ENCODE peak calls at places on chromosome 18, in five cellular contexts. One of them, this sample, is unnamed.

GRCh38 chr18:75214766-75215515 is 4.3 kb downstream of the TSHZ1 start:
- DNase-seq in NT2/D1: no peak
- DNase-seq in HepG2: peak; percentile 20
- DNase-seq in H1: no peak
- DNase-seq in GM12878: no peak
- DNase-seq in this sample: no peak

GRCh38 chr18:27871731-27872130 is 305.2 kb downstream of the CDH2 start:
- DNase-seq in GM12878: no peak
- DNase-seq in HepG2: no peak
- DNase-seq in NT2/D1: no peak
- DNase-seq in H1: no peak
- DNase-seq in this sample: no peak

GRCh38 chr18:50127516-50128229 is 67.3 kb downstream of the MYO5B start:
- DNase-seq in NT2/D1: no peak
- DNase-seq in HepG2: no peak
- DNase-seq in GM12878: no peak
- DNase-seq in H1: no peak
- DNase-seq in this sample: no peak

GRCh38 chr18:41121116-41121826 is 833.8 kb upstream of the PIK3C3 start:
- DNase-seq in GM12878: no peak
- DNase-seq in H1: no peak
- DNase-seq in NT2/D1: no peak
- DNase-seq in HepG2: no peak
- DNase-seq in this sample: no peak

GRCh38 chr18:11096411-11096810 is 53.0 kb downstream of the PIEZO2 start:
- DNase-seq in HepG2: no peak
- DNase-seq in NT2/D1: no peak
- DNase-seq in H1: no peak
- DNase-seq in GM12878: no peak
- DNase-seq in this sample: no peak

GRCh38 chr18:43159091-43159490 is 43.6 kb upstream of the RIT2 start:
- DNase-seq in H1: no peak
- DNase-seq in NT2/D1: no peak
- DNase-seq in GM12878: no peak
- DNase-seq in HepG2: no peak
- DNase-seq in this sample: no peak

GRCh38 chr18:46676162-46676830 is 19.3 kb upstream of the LOXHD1 start:
- DNase-seq in HepG2: no peak
- DNase-seq in NT2/D1: peak; percentile 70
- DNase-seq in GM12878: no peak
- DNase-seq in H1: no peak
- DNase-seq in this sample: no peak

GRCh38 chr18:22311301-22311700 is 106.4 kb downstream of the CTAGE1 start:
- DNase-seq in H1: no peak
- DNase-seq in HepG2: no peak
- DNase-seq in GM12878: no peak
- DNase-seq in NT2/D1: no peak
- DNase-seq in this sample: no peak

GRCh38 chr18:76487782-76488181 is 7.3 kb downstream of the ZNF516 start:
- DNase-seq in HepG2: no peak
- DNase-seq in H1: no peak
- DNase-seq in NT2/D1: no peak
- DNase-seq in GM12878: no peak
- DNase-seq in this sample: no peak

GRCh38 chr18:62863629-62864028 is 148.3 kb downstream of the PHLPP1 start:
- DNase-seq in NT2/D1: no peak
- DNase-seq in GM12878: no peak
- DNase-seq in HepG2: no peak
- DNase-seq in H1: no peak
- DNase-seq in this sample: no peak

GRCh38 chr18:49920731-49921130 is 107.4 kb upstream of the ACAA2 start:
- DNase-seq in GM12878: no peak
- DNase-seq in HepG2: no peak
- DNase-seq in H1: no peak
- DNase-seq in NT2/D1: no peak
- DNase-seq in this sample: no peak

GRCh38 chr18:23752796-23753195 is 63.5 kb downstream of the LAMA3 start:
- DNase-seq in H1: no peak
- DNase-seq in GM12878: no peak
- DNase-seq in HepG2: no peak
- DNase-seq in NT2/D1: no peak
- DNase-seq in this sample: no peak

GRCh38 chr18:63142502-63143045 is 177.0 kb downstream of the BCL2 start:
- DNase-seq in GM12878: no peak
- DNase-seq in HepG2: no peak
- DNase-seq in NT2/D1: no peak
- DNase-seq in H1: no peak
- DNase-seq in this sample: no peak

GRCh38 chr18:48833701-48834394 is 116.9 kb downstream of the SMAD7 start:
- DNase-seq in GM12878: no peak
- DNase-seq in HepG2: no peak
- DNase-seq in H1: no peak
- DNase-seq in NT2/D1: no peak
- DNase-seq in this sample: no peak

GRCh38 chr18:75178376-75178775 is 30.6 kb downstream of the PTGR3 start:
- DNase-seq in HepG2: no peak
- DNase-seq in H1: no peak
- DNase-seq in NT2/D1: no peak
- DNase-seq in GM12878: no peak
- DNase-seq in this sample: no peak

GRCh38 chr18:34661464-34662087 is 48.5 kb upstream of the DTNA start:
- DNase-seq in H1: no peak
- DNase-seq in NT2/D1: no peak
- DNase-seq in HepG2: peak; percentile 48
- DNase-seq in GM12878: no peak
- DNase-seq in this sample: peak; percentile 86

GRCh38 chr18:34224423-34225217 is at the start of gene NOL4:
- DNase-seq in HepG2: peak; percentile 51
- DNase-seq in NT2/D1: peak; percentile 93
- DNase-seq in H1: peak; percentile 93
- DNase-seq in GM12878: no peak
- DNase-seq in this sample: peak; percentile 96

GRCh38 chr18:13831864-13832508 is 8.0 kb downstream of the MC5R start:
- DNase-seq in HepG2: peak; percentile 36
- DNase-seq in NT2/D1: no peak
- DNase-seq in H1: no peak
- DNase-seq in GM12878: no peak
- DNase-seq in this sample: peak; percentile 8

GRCh38 chr18:74468547-74469014 is 11.5 kb upstream of the DIPK1C start:
- DNase-seq in HepG2: no peak
- DNase-seq in GM12878: no peak
- DNase-seq in H1: no peak
- DNase-seq in NT2/D1: no peak
- DNase-seq in this sample: no peak

GRCh38 chr18:9876523-9876866 is 9.3 kb upstream of the TXNDC2 start:
- DNase-seq in NT2/D1: no peak
- DNase-seq in HepG2: no peak
- DNase-seq in H1: no peak
- DNase-seq in GM12878: no peak
- DNase-seq in this sample: no peak

GRCh38 chr18:9872823-9873222 is 12.9 kb upstream of the TXNDC2 start:
- DNase-seq in GM12878: no peak
- DNase-seq in NT2/D1: no peak
- DNase-seq in HepG2: no peak
- DNase-seq in H1: no peak
- DNase-seq in this sample: no peak

GRCh38 chr18:9876867-9877654 is 8.7 kb upstream of the TXNDC2 start:
- DNase-seq in NT2/D1: no peak
- DNase-seq in HepG2: peak; percentile 30
- DNase-seq in H1: no peak
- DNase-seq in GM12878: no peak
- DNase-seq in this sample: no peak

GRCh38 chr18:9877655-9878014 is 8.1 kb upstream of the TXNDC2 start:
- DNase-seq in HepG2: no peak
- DNase-seq in NT2/D1: no peak
- DNase-seq in GM12878: no peak
- DNase-seq in H1: no peak
- DNase-seq in this sample: no peak

GRCh38 chr18:9874730-9875129 is 11.0 kb upstream of the TXNDC2 start:
- DNase-seq in NT2/D1: no peak
- DNase-seq in GM12878: no peak
- DNase-seq in HepG2: no peak
- DNase-seq in H1: no peak
- DNase-seq in this sample: no peak
- TF ChIP-seq SUZ12 in NT2/D1: no peak
- TF ChIP-seq SUZ12 in GM12878: no peak
- TF ChIP-seq SUZ12 in HepG2: no peak
- TF ChIP-seq SUZ12 in H1: no peak
- TF ChIP-seq SUZ12 in this sample: no peak

GRCh38 chr18:35969676-35970075 is 2.8 kb upstream of the RMP24 start:
- DNase-seq in HepG2: no peak
- DNase-seq in H1: no peak
- DNase-seq in NT2/D1: no peak
- DNase-seq in GM12878: no peak
- DNase-seq in this sample: no peak

GRCh38 chr18:35972197-35973000 is at the start of gene RMP24:
- DNase-seq in H1: peak; percentile 94
- DNase-seq in GM12878: peak; percentile 84
- DNase-seq in HepG2: peak; percentile 94
- DNase-seq in NT2/D1: peak; percentile 91
- DNase-seq in this sample: peak; percentile 100

GRCh38 chr18:35973650-35974049 is 1.2 kb downstream of the RMP24 start:
- DNase-seq in GM12878: no peak
- DNase-seq in NT2/D1: no peak
- DNase-seq in HepG2: no peak
- DNase-seq in H1: no peak
- DNase-seq in this sample: no peak

GRCh38 chr18:35974181-35974580 is 1.7 kb downstream of the RMP24 start:
- DNase-seq in H1: no peak
- DNase-seq in GM12878: no peak
- DNase-seq in NT2/D1: no peak
- DNase-seq in HepG2: no peak
- DNase-seq in this sample: no peak

DNA sequence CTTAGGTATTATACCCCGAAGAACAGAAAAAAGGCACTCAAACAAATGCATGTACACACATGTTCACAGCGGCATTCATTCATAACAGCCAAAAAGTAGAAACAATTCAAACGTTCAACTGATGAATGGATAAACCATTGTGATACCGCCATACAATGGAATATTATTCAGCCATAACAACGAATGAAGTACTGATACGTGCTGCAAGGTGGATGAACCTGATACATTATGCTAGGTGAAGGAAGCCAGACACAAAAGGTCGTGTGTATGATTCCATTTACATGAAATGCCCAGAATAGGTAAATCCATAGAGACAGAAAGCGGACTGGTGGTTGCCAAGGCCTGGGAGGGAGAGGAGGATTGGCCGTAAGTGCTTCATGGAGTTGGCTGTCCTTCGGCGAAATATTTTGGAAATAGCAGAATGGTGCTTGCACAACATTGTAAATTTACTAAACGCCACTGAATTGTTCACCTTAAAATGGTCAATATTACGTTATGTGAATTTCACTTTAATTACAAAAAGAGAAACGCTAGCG is 750 bp upstream of the RMP24 start:
- DNase-seq in HepG2: peak; percentile 10
- DNase-seq in H1: no peak
- DNase-seq in NT2/D1: no peak
- DNase-seq in GM12878: no peak
- DNase-seq in this sample: peak; percentile 40
- TF ChIP-seq SUZ12 in HepG2: no peak
- TF ChIP-seq SUZ12 in H1: no peak
- TF ChIP-seq SUZ12 in NT2/D1: no peak
- TF ChIP-seq SUZ12 in GM12878: no peak
- TF ChIP-seq SUZ12 in this sample: no peak

GRCh38 chr18:7605705-7606104 is 38.6 kb downstream of the PTPRM start:
- DNase-seq in H1: no peak
- DNase-seq in HepG2: no peak
- DNase-seq in NT2/D1: no peak
- DNase-seq in GM12878: no peak
- DNase-seq in this sample: no peak
- TF ChIP-seq SUZ12 in H1: no peak
- TF ChIP-seq SUZ12 in HepG2: no peak
- TF ChIP-seq SUZ12 in NT2/D1: no peak
- TF ChIP-seq SUZ12 in GM12878: no peak
- TF ChIP-seq SUZ12 in this sample: no peak

DNA sequence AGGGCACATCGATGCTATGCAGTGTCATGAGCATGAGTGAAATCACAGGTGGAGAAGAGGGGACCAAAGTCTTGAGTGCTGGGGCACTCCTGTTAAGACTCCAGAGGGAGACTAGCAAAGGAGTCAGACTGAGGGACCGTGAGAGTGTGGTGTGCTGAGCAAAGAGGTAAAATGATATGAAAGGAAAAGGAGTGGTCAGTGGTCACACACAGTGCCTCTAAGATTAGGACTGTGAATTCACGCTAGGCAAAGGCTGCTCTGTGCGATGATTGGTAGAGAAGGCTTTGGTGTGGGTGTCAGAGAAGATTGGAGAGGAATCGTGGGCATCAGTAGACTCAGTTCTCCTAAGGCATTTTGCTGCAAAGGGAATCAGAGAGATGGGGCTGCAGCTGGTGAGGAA is 12.8 kb downstream of the SOCS6 start:
- DNase-seq in GM12878: no peak
- DNase-seq in H1: no peak
- DNase-seq in NT2/D1: no peak
- DNase-seq in HepG2: no peak
- DNase-seq in this sample: no peak
- TF ChIP-seq SUZ12 in GM12878: no peak
- TF ChIP-seq SUZ12 in H1: no peak
- TF ChIP-seq SUZ12 in NT2/D1: no peak
- TF ChIP-seq SUZ12 in HepG2: no peak
- TF ChIP-seq SUZ12 in this sample: no peak

GRCh38 chr18:32974421-32975165 is 201.8 kb upstream of the KLHL14 start:
- DNase-seq in NT2/D1: no peak
- DNase-seq in H1: no peak
- DNase-seq in HepG2: no peak
- DNase-seq in GM12878: no peak
- DNase-seq in this sample: no peak
- TF ChIP-seq SUZ12 in NT2/D1: no peak
- TF ChIP-seq SUZ12 in H1: no peak
- TF ChIP-seq SUZ12 in HepG2: no peak
- TF ChIP-seq SUZ12 in GM12878: no peak
- TF ChIP-seq SUZ12 in this sample: no peak

GRCh38 chr18:79631761-79632446 is 47.7 kb upstream of the CTDP1 start:
- DNase-seq in NT2/D1: no peak
- DNase-seq in GM12878: no peak
- DNase-seq in HepG2: no peak
- DNase-seq in H1: no peak
- DNase-seq in this sample: no peak

GRCh38 chr18:79634593-79634992 is 45.0 kb upstream of the CTDP1 start:
- DNase-seq in GM12878: no peak
- DNase-seq in NT2/D1: no peak
- DNase-seq in HepG2: no peak
- DNase-seq in H1: no peak
- DNase-seq in this sample: no peak

GRCh38 chr18:79632765-79633164 is 46.8 kb upstream of the CTDP1 start:
- DNase-seq in H1: no peak
- DNase-seq in NT2/D1: no peak
- DNase-seq in HepG2: no peak
- DNase-seq in GM12878: no peak
- DNase-seq in this sample: no peak

GRCh38 chr18:79635127-79635726 is 44.4 kb upstream of the CTDP1 start:
- DNase-seq in H1: no peak
- DNase-seq in NT2/D1: no peak
- DNase-seq in HepG2: no peak
- DNase-seq in GM12878: no peak
- DNase-seq in this sample: no peak

GRCh38 chr18:79634186-79634585 is 45.4 kb upstream of the CTDP1 start:
- DNase-seq in HepG2: no peak
- DNase-seq in GM12878: no peak
- DNase-seq in NT2/D1: no peak
- DNase-seq in H1: no peak
- DNase-seq in this sample: no peak
- TF ChIP-seq SUZ12 in HepG2: no peak
- TF ChIP-seq SUZ12 in GM12878: no peak
- TF ChIP-seq SUZ12 in NT2/D1: no peak
- TF ChIP-seq SUZ12 in H1: no peak
- TF ChIP-seq SUZ12 in this sample: no peak

This sample was measured in HEK293T.